ENCODE peak calls at places on chromosome 5, in eight cellular contexts. L is neural crest cell, T is gastrocnemius medialis, W is endothelial cell, V is psoas muscle, H is nephron progenitor cell, A is heart left ventricle, X is PC-3. J is an unnamed sample.

GRCh38 chr5:128629162-128629561 is 91.1 kb upstream of the FBN2 start:
- DNase-seq in A (no peak), W (no peak), X (peak; percentile 41), T (no peak), H (no peak), L (no peak), V (no peak), J (no peak)

GRCh38 chr5:32654427-32654826 is 56.7 kb upstream of the NPR3 start:
- DNase-seq in H (no peak), A (no peak), X (no peak), L (no peak), V (no peak), W (no peak), T (no peak), J (no peak)

GRCh38 chr5:1285141-1285540 is 9.7 kb downstream of the TERT start:
- DNase-seq in H (no peak), X (no peak), T (no peak), A (no peak), L (no peak), W (no peak), V (no peak), J (no peak)

GRCh38 chr5:59673438-59674058 is 220.0 kb downstream of the PDE4D start:
- DNase-seq in A (no peak), L (no peak), W (no peak), H (peak; percentile 16), X (peak; percentile 70), V (no peak), T (no peak), J (peak; percentile 9)

GRCh38 chr5:55324815-55325418 is 17.1 kb downstream of the MTREX start:
- DNase-seq in X (peak; percentile 16), T (no peak), L (no peak), H (no peak), A (no peak), V (no peak), W (no peak), J (no peak)

GRCh38 chr5:179217356-179217755 is 127.9 kb downstream of the ADAMTS2 start:
- DNase-seq in W (no peak), L (no peak), T (no peak), A (no peak), H (no peak), X (no peak), V (no peak), J (no peak)

GRCh38 chr5:135222171-135222681 is 176.8 kb downstream of the MACROH2A1 start:
- DNase-seq in V (peak; percentile 87), A (no peak), W (no peak), X (peak; percentile 76), T (peak; percentile 73), H (no peak), L (no peak), J (no peak)

GRCh38 chr5:94776167-94776566 is 157.7 kb downstream of the SLF1 start:
- DNase-seq in H (no peak), A (no peak), V (no peak), T (no peak), L (no peak), W (no peak), X (no peak), J (no peak)

GRCh38 chr5:39217365-39218281 is 1.7 kb downstream of the FYB1 start:
- DNase-seq in L (peak; percentile 69), A (peak; percentile 73), W (peak; percentile 63), X (peak; percentile 95), V (peak; percentile 83), H (peak; percentile 70), T (peak; percentile 76), J (peak; percentile 73)

GRCh38 chr5:115435776-115436712 is 108.5 kb downstream of the FEM1C start:
- DNase-seq in H (no peak), X (peak; percentile 75), L (no peak), W (no peak), T (no peak), A (no peak), V (no peak), J (no peak)

GRCh38 chr5:27652505-27652904 is 614.1 kb upstream of the CDH9 start:
- DNase-seq in V (no peak), T (no peak), X (peak; percentile 21), W (no peak), A (no peak), L (no peak), H (peak; percentile 11), J (no peak)

GRCh38 chr5:148909001-148909400 is 82.6 kb downstream of the ADRB2 start:
- DNase-seq in V (no peak), H (no peak), L (no peak), T (no peak), W (no peak), X (peak; percentile 98), A (no peak), J (no peak)

GRCh38 chr5:35924122-35924949 is 14.1 kb downstream of the CAPSL start:
- DNase-seq in V (no peak), W (no peak), A (no peak), L (no peak), T (no peak), X (peak; percentile 72), H (no peak), J (no peak)

GRCh38 chr5:172219296-172219695 is 25.3 kb downstream of the EFCAB9 start:
- DNase-seq in W (no peak), A (no peak), T (no peak), X (no peak), L (no peak), H (no peak), V (no peak), J (no peak)

GRCh38 chr5:158975363-158975762 is 124.4 kb downstream of the EBF1 start:
- DNase-seq in W (no peak), L (no peak), X (no peak), H (no peak), A (no peak), T (no peak), V (no peak), J (no peak)

GRCh38 chr5:168987540-168988300 is 313.2 kb downstream of the SLIT3 start:
- DNase-seq in W (peak; percentile 75), A (peak; percentile 46), H (peak; percentile 84), V (peak; percentile 70), T (peak; percentile 30), L (peak; percentile 77), X (peak; percentile 90), J (peak; percentile 82)

DNA sequence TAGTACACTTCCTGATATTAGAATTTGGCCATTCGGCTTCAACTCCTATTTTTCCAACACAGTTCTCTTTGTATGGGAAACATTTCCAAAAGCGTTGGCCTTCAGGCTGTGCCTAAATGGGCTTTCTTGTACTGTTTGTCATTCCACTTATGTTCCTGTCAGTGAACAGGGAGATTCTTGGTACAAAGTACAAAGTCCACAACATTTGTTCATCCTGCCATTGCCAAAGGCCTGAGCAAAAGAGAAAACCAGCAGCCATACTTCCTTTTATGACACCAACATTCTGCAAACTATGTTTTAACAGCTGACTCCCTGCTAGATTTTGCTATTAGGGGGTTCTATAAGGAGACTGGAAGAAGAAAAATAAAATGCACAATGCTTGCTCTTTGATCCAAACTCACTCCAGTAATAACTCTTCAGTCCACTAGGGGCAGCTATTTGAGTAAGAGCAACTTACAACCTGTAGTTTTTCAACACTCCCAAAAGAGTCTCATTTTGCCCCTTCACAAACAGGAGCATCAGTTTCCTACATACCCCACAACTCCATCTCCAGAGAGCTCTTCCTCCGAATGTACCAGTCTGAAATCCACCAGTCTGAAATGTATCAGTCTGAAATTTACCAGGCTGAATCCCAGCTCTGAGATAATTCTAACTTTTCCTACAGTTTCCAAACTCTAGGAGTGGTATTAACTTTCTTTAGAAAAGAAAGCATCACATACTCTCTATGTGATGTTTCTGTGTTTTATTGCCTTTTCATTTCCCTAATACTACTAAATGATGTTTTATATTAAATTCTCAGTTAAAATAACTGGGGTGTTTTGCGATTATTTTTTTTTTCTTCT is 693.8 kb downstream of the DNAH5 start:
- DNase-seq in L (no peak), W (no peak), X (peak; percentile 52), A (no peak), H (no peak), T (no peak), V (no peak), J (no peak)
- TF ChIP-seq CTCF in L (peak; percentile 70), W (peak; percentile 83), X (peak; percentile 91), A (no peak), H (peak; percentile 49), T (no peak), V (no peak), J (peak; percentile 16)

GRCh38 chr5:33964132-33964531 is 20.4 kb downstream of the SLC45A2 start:
- DNase-seq in X (no peak), H (no peak), T (no peak), V (no peak), W (no peak), A (no peak), L (no peak), J (no peak)

GRCh38 chr5:33973271-33973670 is 11.2 kb downstream of the SLC45A2 start:
- DNase-seq in X (no peak), V (no peak), T (no peak), L (no peak), W (no peak), H (no peak), A (no peak), J (no peak)

GRCh38 chr5:33969572-33970452 is 14.7 kb downstream of the SLC45A2 start:
- DNase-seq in W (peak; percentile 13), V (no peak), X (peak; percentile 74), L (peak; percentile 6), A (no peak), T (no peak), H (peak; percentile 24), J (peak; percentile 34)

DNA sequence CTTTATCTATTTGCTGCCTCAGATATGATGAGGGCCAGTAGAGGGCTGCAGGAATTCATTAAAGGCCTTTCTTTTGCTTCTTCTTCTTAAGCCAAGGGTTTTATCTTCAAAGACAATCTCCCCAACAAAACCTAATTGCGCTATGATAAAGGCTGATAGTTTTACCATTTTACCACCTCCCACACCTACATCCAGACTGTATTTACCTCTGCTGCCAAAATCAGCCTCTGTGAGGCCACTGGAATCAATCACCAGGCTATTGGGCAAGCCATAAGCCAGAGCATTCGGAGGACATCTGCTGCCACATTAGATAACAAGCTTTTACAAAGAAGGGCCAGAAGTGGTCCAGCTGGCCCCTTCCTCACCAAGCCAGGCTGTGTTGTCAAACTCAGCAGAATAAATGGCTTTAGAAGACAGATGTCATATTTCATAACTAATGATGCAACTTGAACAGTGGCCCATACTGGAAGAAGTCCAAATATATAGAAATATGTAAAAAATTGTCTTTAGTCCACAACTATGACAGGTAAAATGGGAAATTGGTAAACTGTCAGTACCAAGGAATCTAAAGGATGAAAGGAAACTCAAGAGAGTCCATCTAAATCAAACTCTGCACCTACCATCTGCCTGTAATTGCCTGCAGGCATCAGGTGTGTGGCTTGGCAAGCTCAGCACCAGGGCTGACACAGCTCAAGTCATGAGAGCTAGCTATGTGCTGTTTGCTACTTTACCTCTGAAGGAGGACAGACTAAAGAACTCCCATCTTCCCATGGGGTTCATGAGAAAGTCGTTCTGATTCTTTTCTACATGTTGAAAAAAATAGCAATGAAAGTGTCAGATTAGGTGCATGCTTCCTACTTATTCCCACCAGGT is 16.1 kb downstream of the SLC45A2 start:
- DNase-seq in H (no peak), T (no peak), X (peak; percentile 27), W (no peak), L (no peak), V (no peak), A (no peak), J (no peak)
- TF ChIP-seq CTCF in H (no peak), T (no peak), X (no peak), W (no peak), L (no peak), V (no peak), A (no peak), J (no peak)

GRCh38 chr5:162209005-162209605 is 141.5 kb downstream of the GABRG2 start:
- DNase-seq in H (peak; percentile 61), X (peak; percentile 68), T (no peak), L (peak; percentile 64), A (no peak), W (peak; percentile 69), V (no peak), J (no peak)
- TF ChIP-seq CTCF in H (peak; percentile 65), X (peak; percentile 64), T (peak; percentile 30), L (peak; percentile 69), A (no peak), W (no peak), V (peak; percentile 18), J (no peak)

GRCh38 chr5:118007262-118007661 is 981.1 kb downstream of the DTWD2 start:
- DNase-seq in W (no peak), V (no peak), L (no peak), A (no peak), T (no peak), X (no peak), H (no peak), J (no peak)
- TF ChIP-seq CTCF in W (no peak), V (no peak), L (no peak), A (no peak), T (no peak), X (no peak), H (no peak), J (no peak)

J was measured in Calu3.